ENCODE peak calls at places on chromosomes 7 and 10, in six cellular contexts. F is GM12878, W is vagina, S is spleen, Z is suprapubic skin, T is GM23338. I is an unnamed sample.

GRCh38 chr7:42831051-42831952 is 80.6 kb downstream of the C7orf25 start:
- DNase-seq in T (peak; percentile 63), F (no peak), S (no peak), W (no peak), Z (no peak), I (no peak)

GRCh38 chr7:114190387-114190786 is 224.2 kb upstream of the FOXP2 start:
- DNase-seq in T (no peak), F (no peak), Z (no peak), S (no peak), W (no peak), I (no peak)

GRCh38 chr10:21803374-21803773 is 200.2 kb downstream of the DNAJC1 start:
- DNase-seq in T (no peak), Z (no peak), S (no peak), F (no peak), W (no peak), I (no peak)

GRCh38 chr7:27579565-27579964 is 83.1 kb downstream of the HIBADH start:
- DNase-seq in F (no peak), S (no peak), T (no peak), W (no peak), Z (no peak), I (no peak)

GRCh38 chr7:134452991-134453473 is 5.9 kb downstream of the AKR1B1 start:
- DNase-seq in Z (no peak), T (no peak), F (no peak), S (no peak), W (no peak), I (no peak)

GRCh38 chr10:24871501-24871900 is 80.9 kb downstream of the PRTFDC1 start:
- DNase-seq in W (no peak), T (no peak), Z (no peak), F (no peak), S (no peak), I (no peak)

GRCh38 chr7:26694156-26694555 is 170.2 kb downstream of the SKAP2 start:
- DNase-seq in S (no peak), Z (no peak), W (no peak), F (no peak), T (no peak), I (no peak)

GRCh38 chr7:121126801-121127534 is 138.5 kb downstream of the CPED1 start:
- DNase-seq in Z (no peak), T (peak; percentile 18), F (no peak), S (no peak), W (no peak), I (no peak)

GRCh38 chr7:131107343-131108211 is 220.1 kb upstream of the MKLN1 start:
- DNase-seq in T (peak; percentile 72), S (peak; percentile 94), Z (peak; percentile 87), F (no peak), W (peak; percentile 94), I (peak; percentile 62)

GRCh38 chr7:137469191-137469811 is 125.8 kb upstream of the PTN start:
- DNase-seq in F (no peak), Z (no peak), S (no peak), W (no peak), T (no peak), I (no peak)

GRCh38 chr7:1892011-1892965 is 222.2 kb downstream of the ELFN1 start:
- DNase-seq in S (no peak), F (no peak), Z (no peak), W (no peak), T (no peak), I (no peak)

GRCh38 chr10:13629116-13629515 is 42.4 kb downstream of the PRPF18 start:
- DNase-seq in S (no peak), Z (no peak), F (no peak), W (no peak), T (no peak), I (no peak)

GRCh38 chr7:55546826-55547225 is 25.5 kb downstream of the VOPP1 start:
- DNase-seq in W (no peak), F (no peak), Z (peak; percentile 81), T (no peak), S (no peak), I (no peak)

GRCh38 chr7:142303650-142304049 is 45.8 kb upstream of the PRSS58 start:
- DNase-seq in S (no peak), Z (no peak), T (peak; percentile 83), W (no peak), F (no peak), I (no peak)

GRCh38 chr10:31317652-31318381 is 1.2 kb upstream of the ZEB1 start:
- DNase-seq in Z (no peak), F (no peak), S (peak; percentile 95), W (no peak), T (no peak), I (no peak)

GRCh38 chr7:156219307-156220077 is 407.2 kb upstream of the SHH start:
- DNase-seq in W (peak; percentile 58), F (no peak), S (no peak), T (no peak), Z (no peak), I (no peak)
- TF ChIP-seq POLR2AphosphoS5 in W (no peak), F (no peak), S (no peak), T (no peak), Z (no peak), I (no peak)

DNA sequence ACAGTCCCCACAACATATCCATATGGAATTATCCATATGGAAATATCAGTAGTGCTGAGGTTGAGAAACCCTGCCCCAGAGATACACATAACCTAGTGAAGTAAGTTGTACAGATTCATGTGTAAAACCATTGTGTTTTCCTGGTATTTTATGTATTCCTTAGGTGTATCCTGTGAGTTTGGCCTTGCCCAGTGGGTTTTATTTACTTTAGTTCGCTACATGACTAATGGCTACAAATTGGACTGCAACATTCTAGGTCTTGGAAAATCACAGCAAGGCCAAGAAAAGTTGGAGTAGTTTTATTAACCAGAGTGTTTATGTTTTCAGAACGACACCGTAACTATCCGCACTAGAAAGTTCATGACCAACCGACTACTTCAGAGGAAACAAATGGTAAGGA is 1.4 kb downstream of the RPS24 start:
- DNase-seq in S (no peak), W (no peak), Z (no peak), T (no peak), F (no peak), I (no peak)
- TF ChIP-seq POLR2AphosphoS5 in S (no peak), W (no peak), Z (no peak), T (no peak), F (no peak), I (no peak)

GRCh38 chr7:135678612-135679575 is 16.6 kb downstream of the STMP1 start:
- DNase-seq in Z (no peak), W (no peak), F (no peak), T (no peak), S (no peak), I (no peak)
- TF ChIP-seq POLR2AphosphoS5 in Z (no peak), W (peak; percentile 24), F (no peak), T (no peak), S (no peak), I (no peak)

GRCh38 chr10:48442090-48442808 is 135.8 kb downstream of the MAPK8 start:
- DNase-seq in F (no peak), W (no peak), T (no peak), S (peak; percentile 58), Z (no peak), I (no peak)
- TF ChIP-seq POLR2AphosphoS5 in F (no peak), W (no peak), T (no peak), S (no peak), Z (no peak), I (no peak)

GRCh38 chr10:104323721-104324686 is 14.3 kb downstream of the ITPRIP start:
- DNase-seq in T (no peak), S (peak; percentile 91), W (no peak), F (no peak), Z (peak; percentile 66), I (no peak)
- TF ChIP-seq POLR2AphosphoS5 in T (no peak), S (peak; percentile 72), W (no peak), F (peak; percentile 25), Z (no peak), I (no peak)

GRCh38 chr10:122292376-122292775 is 21.3 kb downstream of the BTBD16 start:
- DNase-seq in S (no peak), Z (no peak), T (no peak), W (no peak), F (no peak), I (no peak)

GRCh38 chr10:122288917-122289316 is 17.8 kb downstream of the BTBD16 start:
- DNase-seq in W (no peak), T (no peak), S (no peak), Z (no peak), F (no peak), I (no peak)

GRCh38 chr10:122291739-122292138 is 20.6 kb downstream of the BTBD16 start:
- DNase-seq in T (no peak), S (no peak), Z (no peak), F (no peak), W (peak; percentile 34), I (no peak)

GRCh38 chr10:122290334-122290733 is 19.2 kb downstream of the BTBD16 start:
- DNase-seq in S (no peak), T (no peak), F (no peak), Z (no peak), W (no peak), I (no peak)

GRCh38 chr10:122290833-122291532 is 19.9 kb downstream of the BTBD16 start:
- DNase-seq in Z (no peak), S (no peak), W (peak; percentile 65), T (no peak), F (no peak), I (no peak)
- TF ChIP-seq POLR2AphosphoS5 in Z (no peak), S (no peak), W (no peak), T (no peak), F (no peak), I (no peak)

GRCh38 chr7:152312316-152312715 is 123.5 kb downstream of the KMT2C start:
- DNase-seq in T (no peak), Z (no peak), F (no peak), S (no peak), W (no peak), I (no peak)

GRCh38 chr7:152313217-152313616 is 122.6 kb downstream of the KMT2C start:
- DNase-seq in T (no peak), Z (no peak), F (no peak), W (no peak), S (no peak), I (no peak)

GRCh38 chr7:152315845-152316244 is 120.0 kb downstream of the KMT2C start:
- DNase-seq in Z (no peak), S (no peak), W (no peak), F (no peak), T (no peak), I (no peak)

GRCh38 chr7:152313879-152314604 is 121.8 kb downstream of the KMT2C start:
- DNase-seq in W (no peak), F (no peak), Z (no peak), S (no peak), T (no peak), I (no peak)
- TF ChIP-seq POLR2AphosphoS5 in W (peak; percentile 81), F (no peak), Z (no peak), S (no peak), T (no peak), I (no peak)

GRCh38 chr7:68688416-68689086 is 909.7 kb upstream of the AUTS2 start:
- DNase-seq in F (no peak), S (no peak), T (no peak), Z (no peak), W (no peak), I (no peak)
- TF ChIP-seq POLR2AphosphoS5 in F (no peak), S (no peak), T (no peak), Z (no peak), W (no peak), I (no peak)

DNA sequence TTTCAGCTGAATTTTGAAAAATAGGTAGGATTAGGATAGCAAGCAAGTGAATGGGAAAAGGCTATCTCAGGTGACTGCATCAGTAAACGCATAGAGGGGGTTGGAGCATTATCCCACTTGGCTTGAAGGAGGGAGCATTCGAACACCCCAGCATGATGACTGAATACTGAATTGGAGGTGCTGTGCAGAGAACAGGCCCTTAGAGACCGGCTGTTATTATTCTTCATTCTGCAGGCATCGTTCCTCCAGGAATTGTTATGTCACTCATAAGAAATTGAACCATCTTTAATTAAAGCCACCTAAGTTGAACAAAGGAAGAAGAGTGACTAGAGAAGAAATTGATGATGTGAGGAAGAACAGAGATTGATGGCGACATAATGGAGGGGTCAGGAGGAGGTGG is 264.9 kb upstream of the TAC1 start:
- DNase-seq in T (no peak), W (no peak), F (no peak), Z (no peak), S (no peak), I (no peak)
- TF ChIP-seq POLR2AphosphoS5 in T (no peak), W (no peak), F (no peak), Z (no peak), S (no peak), I (no peak)